ENCODE peak calls at places on chromosomes 11 and 22, in eight cellular contexts. F is tibial artery; P is germinal center; M is anterior cingulate cortex; Q is activated CD4-positive, alpha-beta T cell treated with anti-CD3 and anti-CD28 coated beads for 24 hours; X is kidney glomerular epithelial cell; E is NCI-H2171; C is mammary epithelial cell. K is an unnamed sample.

GRCh38 chr11:118007040-118007439 is 20.8 kb downstream of the IL10RA start:
- DNase-seq in F (no peak), P (no peak), M (no peak), Q (no peak), X (no peak), E (no peak), C (no peak), K (no peak)

GRCh38 chr11:120197254-120197891 is 13.5 kb upstream of the OAF start:
- DNase-seq in F (no peak), P (no peak), M (no peak), Q (no peak), X (no peak), E (no peak), C (no peak), K (no peak)

GRCh38 chr11:34243620-34244493 is 114.0 kb downstream of the ABTB2 start:
- DNase-seq in F (no peak), P (no peak), M (no peak), Q (no peak), X (peak), E (no peak), C (peak), K (peak)

GRCh38 chr11:104964247-104964646 is 4.1 kb downstream of the CASP4 start:
- DNase-seq in F (no peak), P (no peak), M (no peak), Q (no peak), X (no peak), E (no peak), C (no peak), K (no peak)

GRCh38 chr11:124274000-124274399 is 17.8 kb downstream of the OR8G5 start:
- DNase-seq in F (no peak), P (no peak), M (no peak), Q (no peak), X (no peak), E (no peak), C (no peak), K (no peak)

GRCh38 chr11:114340311-114341131 is 44.3 kb downstream of the NNMT start:
- DNase-seq in F (peak), P (no peak), M (peak), Q (peak), X (peak), E (peak), C (peak), K (peak)

GRCh38 chr11:9137293-9138132 is 46.1 kb upstream of the SCUBE2 start:
- DNase-seq in F (peak), P (peak), M (peak), Q (peak), X (peak), E (peak), C (peak), K (peak)

GRCh38 chr11:21866781-21867180 is 326.1 kb upstream of the ANO5 start:
- DNase-seq in F (no peak), P (no peak), M (no peak), Q (no peak), X (no peak), E (no peak), C (no peak), K (no peak)

GRCh38 chr11:111548542-111548941 is 8.0 kb downstream of the LAYN start:
- DNase-seq in F (no peak), P (no peak), M (no peak), Q (no peak), X (no peak), E (no peak), C (no peak), K (no peak)

GRCh38 chr22:43060213-43060612 is 29.0 kb downstream of the TTLL1 start:
- DNase-seq in F (no peak), P (peak), M (no peak), Q (peak), X (no peak), E (no peak), C (no peak), K (no peak)

K was measured in HCT116.